ENCODE peak calls at places on chromosomes 13 and 19, in four cellular contexts. One of them, this sample, is unnamed.

GRCh38 chr13:65505941-65506340 is 1724.2 kb downstream of the PCDH9 start:
- DNase-seq in HEK293T: no peak
- DNase-seq in lower leg skin: no peak
- DNase-seq in T-helper 2 cell: no peak
- DNase-seq in this sample: no peak

GRCh38 chr19:45179063-45179847 is 671 bp downstream of the BLOC1S3 start:
- DNase-seq in T-helper 2 cell: peak
- DNase-seq in HEK293T: peak
- DNase-seq in lower leg skin: peak
- DNase-seq in this sample: no peak

GRCh38 chr19:401836-402535 is 7.0 kb downstream of the C2CD4C start:
- DNase-seq in T-helper 2 cell: no peak
- DNase-seq in HEK293T: no peak
- DNase-seq in lower leg skin: peak
- DNase-seq in this sample: no peak

GRCh38 chr13:44904982-44905381 is 84.3 kb downstream of the NUFIP1 start:
- DNase-seq in HEK293T: no peak
- DNase-seq in lower leg skin: peak
- DNase-seq in T-helper 2 cell: no peak
- DNase-seq in this sample: no peak

GRCh38 chr13:96834626-96835025 is 159.7 kb downstream of the OXGR1 start:
- DNase-seq in T-helper 2 cell: no peak
- DNase-seq in HEK293T: no peak
- DNase-seq in lower leg skin: no peak
- DNase-seq in this sample: no peak

GRCh38 chr13:113785051-113786010 is 26.3 kb downstream of the TMEM255B start:
- DNase-seq in T-helper 2 cell: no peak
- DNase-seq in lower leg skin: peak
- DNase-seq in HEK293T: no peak
- DNase-seq in this sample: no peak

GRCh38 chr19:44212865-44213346 is 574 bp downstream of the ZNF227 start:
- DNase-seq in lower leg skin: no peak
- DNase-seq in HEK293T: peak
- DNase-seq in T-helper 2 cell: no peak
- DNase-seq in this sample: no peak

GRCh38 chr13:99590519-99591011 is 89.3 kb downstream of the TM9SF2 start:
- DNase-seq in HEK293T: no peak
- DNase-seq in lower leg skin: no peak
- DNase-seq in T-helper 2 cell: no peak
- DNase-seq in this sample: no peak

GRCh38 chr19:6216996-6217751 is 62.6 kb downstream of the MLLT1 start:
- DNase-seq in HEK293T: peak
- DNase-seq in T-helper 2 cell: no peak
- DNase-seq in lower leg skin: peak
- DNase-seq in this sample: no peak

GRCh38 chr13:50676602-50677001 is 166.9 kb downstream of the DLEU7 start:
- DNase-seq in HEK293T: no peak
- DNase-seq in lower leg skin: no peak
- DNase-seq in T-helper 2 cell: no peak
- DNase-seq in this sample: peak

GRCh38 chr13:107459430-107459829 is 755.9 kb downstream of the LIG4 start:
- DNase-seq in HEK293T: no peak
- DNase-seq in T-helper 2 cell: no peak
- DNase-seq in lower leg skin: no peak
- DNase-seq in this sample: no peak

GRCh38 chr13:30572859-30573275 is 44.9 kb upstream of the USPL1 start:
- DNase-seq in HEK293T: no peak
- DNase-seq in T-helper 2 cell: no peak
- DNase-seq in lower leg skin: no peak
- DNase-seq in this sample: no peak

This sample was measured in esophagus muscularis mucosa.